ENCODE peak calls at places on chromosome 20, in five cellular contexts. N is H9, K is mesenchymal stem cell, X is H1, M is neuronal stem cell. Z is an unnamed sample.

GRCh38 chr20:64101731-64102621 is 5.4 kb downstream of the NPBWR2 start:
- DNase-seq in K (no peak), M (peak; percentile 74), X (no peak), N (peak; percentile 74), Z (no peak)

GRCh38 chr20:20440473-20440872 is 72.6 kb downstream of the INSM1 start:
- DNase-seq in K (no peak), X (no peak), M (no peak), N (no peak), Z (no peak)

GRCh38 chr20:47970282-47970903 is 185.1 kb upstream of the SULF2 start:
- DNase-seq in K (no peak), X (no peak), N (no peak), M (no peak), Z (no peak)

GRCh38 chr20:16531485-16531884 is 41.8 kb downstream of the KIF16B start:
- DNase-seq in X (no peak), N (no peak), M (no peak), K (no peak), Z (no peak)

GRCh38 chr20:64025101-64025825 is 10.7 kb upstream of the C20orf204 start:
- DNase-seq in X (no peak), M (no peak), N (no peak), K (no peak), Z (no peak)

GRCh38 chr20:1964659-1965405 is 29.0 kb downstream of the PDYN start:
- DNase-seq in M (no peak), K (peak; percentile 13), X (no peak), N (no peak), Z (no peak)

GRCh38 chr20:23061713-23062561 is 12.5 kb upstream of the THBD start:
- DNase-seq in N (peak; percentile 82), X (no peak), M (no peak), K (peak; percentile 92), Z (peak; percentile 70)

GRCh38 chr20:43751167-43752050 is 24.6 kb upstream of the GTSF1L start:
- DNase-seq in N (no peak), K (peak; percentile 64), M (no peak), X (no peak), Z (no peak)

GRCh38 chr20:35680464-35681183 is 15.9 kb upstream of the CPNE1 start:
- DNase-seq in K (no peak), M (no peak), N (no peak), X (no peak), Z (no peak)

GRCh38 chr20:10883166-10883565 is 209.4 kb upstream of the JAG1 start:
- DNase-seq in N (no peak), K (no peak), M (no peak), X (no peak), Z (no peak)

GRCh38 chr20:60292001-60292520 is 333.8 kb downstream of the CDH26 start:
- DNase-seq in M (no peak), K (no peak), N (no peak), X (no peak), Z (no peak)

GRCh38 chr20:34907616-34908469 is 31.4 kb downstream of the ACSS2 start:
- DNase-seq in M (no peak), K (peak; percentile 94), X (no peak), N (no peak), Z (no peak)

GRCh38 chr20:63366658-63367360 is 5.7 kb upstream of the CHRNA4 start:
- DNase-seq in K (no peak), X (no peak), N (no peak), M (no peak), Z (no peak)

DNA sequence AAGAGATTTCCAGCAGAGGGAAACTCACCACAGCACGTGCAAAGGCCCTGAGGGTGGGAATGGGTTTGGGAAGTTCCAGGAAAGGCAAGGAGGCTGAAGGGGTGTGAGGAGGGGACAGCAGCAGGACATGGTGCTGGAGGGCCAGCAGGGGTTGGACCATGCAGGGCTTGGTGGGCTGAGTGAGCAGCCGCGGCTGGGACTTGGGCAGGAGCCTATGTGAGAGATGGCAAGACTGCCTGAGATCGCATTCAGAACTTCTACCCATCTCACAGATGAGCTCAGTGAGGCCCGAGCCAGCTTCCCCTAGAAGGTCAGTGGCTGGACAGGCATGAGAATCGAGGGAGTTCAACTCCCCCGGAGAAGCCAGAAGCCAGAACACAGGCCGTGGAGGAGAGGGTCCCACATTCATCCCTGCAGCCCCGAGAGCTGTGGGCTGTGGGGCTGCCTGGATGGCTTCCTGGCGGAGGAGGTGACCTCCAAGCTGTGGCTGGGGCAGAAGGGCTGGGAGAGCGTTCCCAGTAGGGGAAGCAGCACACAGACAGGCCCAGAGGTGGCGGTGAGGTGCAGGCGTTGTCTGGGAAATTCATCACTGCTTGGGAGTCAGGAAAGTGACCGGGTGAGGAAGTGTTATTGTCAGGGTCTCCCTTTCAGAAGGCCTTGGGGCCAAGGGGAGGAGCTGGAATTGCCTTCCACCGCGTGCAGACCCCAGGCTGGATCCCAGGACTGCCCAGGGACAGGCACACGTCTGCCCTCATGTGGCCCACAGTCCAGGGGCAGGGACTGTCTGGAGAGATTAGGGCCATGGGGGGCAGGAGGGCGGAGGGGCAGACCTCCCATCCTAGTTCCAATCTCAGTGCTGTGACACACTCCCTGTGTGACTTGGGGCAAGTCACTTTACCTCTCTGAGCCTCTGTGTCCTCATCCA is 103.8 kb downstream of the CEBPB start:
- DNase-seq in K (peak; percentile 39), M (no peak), X (no peak), N (peak; percentile 45), Z (no peak)
- H4K8ac ChIP-seq in K (peak overlapping the region; percentile 71), M (no peak overlapping the region), X (no peak overlapping the region), N (no peak overlapping the region), Z (no peak overlapping the region)

GRCh38 chr20:46021361-46022359 is 7.4 kb upstream of the SLC12A5 start:
- DNase-seq in K (peak; percentile 26), M (peak; percentile 89), N (peak; percentile 98), X (peak; percentile 94), Z (peak; percentile 33)

GRCh38 chr20:46023148-46023484 is 5.9 kb upstream of the SLC12A5 start:
- DNase-seq in N (no peak), K (no peak), X (no peak), M (no peak), Z (no peak)

GRCh38 chr20:46022411-46023147 is 6.4 kb upstream of the SLC12A5 start:
- DNase-seq in X (no peak), M (no peak), N (peak; percentile 78), K (no peak), Z (peak; percentile 63)

GRCh38 chr20:46025376-46025783 is 3.6 kb upstream of the SLC12A5 start:
- DNase-seq in X (no peak), M (no peak), N (no peak), K (no peak), Z (no peak)

GRCh38 chr20:46023999-46024398 is 5.0 kb upstream of the SLC12A5 start:
- DNase-seq in K (no peak), X (no peak), M (no peak), N (no peak), Z (no peak)
- H2BK12ac ChIP-seq in K (no peak overlapping the region), X (no peak overlapping the region), M (no peak overlapping the region), N (no peak overlapping the region), Z (no peak overlapping the region)

DNA sequence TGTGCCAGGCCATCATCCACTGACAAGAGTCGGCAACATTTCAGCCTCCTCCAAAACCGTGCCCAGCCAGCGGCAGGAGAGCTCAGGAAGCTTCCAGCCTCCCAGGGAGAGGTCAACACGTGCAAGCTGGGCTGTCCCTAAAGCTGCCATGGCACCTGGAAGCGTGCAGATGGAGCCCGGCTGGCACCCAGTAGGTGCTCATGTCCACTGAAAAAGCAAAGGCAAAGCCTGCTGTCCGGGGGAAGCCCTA is 14.4 kb upstream of the TLDC2 start:
- DNase-seq in M (no peak), N (no peak), X (no peak), K (no peak), Z (no peak)
- H4K8ac ChIP-seq in M (no peak overlapping the region), N (no peak overlapping the region), X (no peak overlapping the region), K (no peak overlapping the region), Z (no peak overlapping the region)

GRCh38 chr20:50543326-50543725 is 33.1 kb downstream of the PTPN1 start:
- DNase-seq in X (no peak), N (no peak), K (no peak), M (no peak), Z (no peak)
- H2BK12ac ChIP-seq in X (no peak overlapping the region), N (no peak overlapping the region), K (no peak overlapping the region), M (no peak overlapping the region), Z (no peak overlapping the region)

GRCh38 chr20:5113615-5113986 is 6.2 kb downstream of the PCNA start:
- DNase-seq in M (no peak), N (no peak), K (no peak), X (no peak), Z (no peak)
- H4K8ac ChIP-seq in M (no peak overlapping the region), N (no peak overlapping the region), K (peak overlapping the region; percentile 83), X (peak overlapping the region; percentile 97), Z (peak overlapping the region; percentile 96)

DNA sequence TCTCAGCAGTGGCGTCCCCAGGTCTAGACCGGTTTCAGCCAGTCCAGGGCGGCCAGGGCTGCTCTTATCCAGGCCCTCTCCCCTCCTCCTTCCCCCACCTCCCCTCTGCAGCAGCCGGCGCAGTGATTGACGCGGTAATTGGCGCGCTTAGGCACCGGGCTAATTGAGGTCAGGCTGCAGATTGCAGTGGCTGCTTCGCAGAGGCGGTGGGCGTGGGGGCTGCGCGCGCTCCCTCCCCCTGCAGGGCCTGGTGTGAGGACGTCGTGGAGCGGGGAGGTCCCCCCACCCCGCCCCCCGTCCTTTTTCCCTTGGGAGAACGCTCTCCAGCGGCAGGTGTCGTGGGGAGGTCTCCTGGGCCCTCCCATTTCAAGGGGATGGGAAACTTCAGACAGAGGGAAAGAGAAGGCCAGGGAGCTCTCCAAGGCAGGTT is 70.4 kb upstream of the BLCAP start:
- DNase-seq in K (no peak), X (peak; percentile 7), N (peak; percentile 75), M (peak; percentile 70), Z (no peak)
- H2BK12ac ChIP-seq in K (no peak overlapping the region), X (peak overlapping the region; percentile 91), N (no peak overlapping the region), M (no peak overlapping the region), Z (no peak overlapping the region)

DNA sequence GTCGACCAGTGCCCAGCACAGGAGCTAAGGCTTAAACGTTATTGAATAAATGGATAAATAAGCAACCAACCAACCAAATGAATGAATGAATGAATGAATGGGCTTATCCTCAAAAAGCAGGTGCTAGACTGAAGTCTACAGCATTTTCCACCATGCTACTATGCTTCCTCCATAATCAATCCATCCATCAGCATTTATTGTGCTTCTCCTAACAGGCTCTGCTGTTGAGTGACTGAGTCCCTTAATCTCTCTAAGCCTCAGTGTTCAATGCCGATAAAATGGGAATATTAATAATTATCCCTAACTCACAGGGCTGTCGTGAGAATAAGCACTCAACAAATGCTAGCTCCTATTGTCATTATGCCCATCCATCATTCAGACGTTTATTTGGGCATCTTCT is 4.6 kb upstream of the NOL4L start:
- DNase-seq in N (no peak), X (no peak), M (no peak), K (no peak), Z (no peak)
- H4K8ac ChIP-seq in N (no peak overlapping the region), X (no peak overlapping the region), M (no peak overlapping the region), K (no peak overlapping the region), Z (no peak overlapping the region)

DNA sequence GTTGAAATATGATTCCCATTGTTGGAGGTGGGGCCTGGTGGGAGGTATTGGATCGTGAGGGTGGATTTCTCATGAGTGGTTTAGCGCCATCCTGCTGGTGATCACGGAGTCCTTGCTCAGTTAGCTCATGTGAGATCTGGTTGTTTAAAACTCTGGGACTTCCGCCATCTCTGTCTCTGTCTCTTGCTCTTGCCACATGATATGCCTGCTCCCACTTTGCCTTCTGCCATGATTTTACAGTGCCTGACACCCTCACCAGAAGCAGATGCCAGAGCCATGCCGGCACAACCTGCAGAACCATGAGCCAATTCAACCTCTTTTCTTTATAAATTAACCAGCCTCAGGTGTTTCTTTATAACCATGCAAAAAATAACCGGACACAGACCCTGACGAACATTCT is 44.7 kb upstream of the ZFP64 start:
- DNase-seq in K (no peak), N (no peak), M (no peak), X (no peak), Z (no peak)
- H2BK12ac ChIP-seq in K (no peak overlapping the region), N (no peak overlapping the region), M (no peak overlapping the region), X (no peak overlapping the region), Z (no peak overlapping the region)